ENCODE peak calls at places on chromosome 1, in four cellular contexts. D, Q, N and I are unnamed samples.

GRCh38 chr1:29236993-29237905 is 927 bp downstream of the PTPRU start:
- DNase-seq in D (no peak), Q (peak; percentile 83), N (peak; percentile 36), I (peak; percentile 46)

GRCh38 chr1:65469889-65470340 is 49.4 kb downstream of the LEPR start:
- DNase-seq in D (no peak), Q (no peak), N (no peak), I (no peak)

GRCh38 chr1:22861764-22862440 is 110.8 kb downstream of the LACTBL1 start:
- DNase-seq in D (no peak), Q (peak; percentile 70), N (no peak), I (peak; percentile 23)

GRCh38 chr1:153977250-153978240 is at the start of gene JTB:
- DNase-seq in D (no peak), Q (peak; percentile 93), N (peak; percentile 76), I (peak; percentile 85)

GRCh38 chr1:200488375-200489165 is 78.7 kb upstream of the ZNF281 start:
- DNase-seq in D (no peak), Q (no peak), N (peak; percentile 49), I (peak; percentile 57)

GRCh38 chr1:58895559-58896135 is 111.8 kb upstream of the JUN start:
- DNase-seq in D (no peak), Q (no peak), N (no peak), I (no peak)

GRCh38 chr1:213484758-213485157 is 433.7 kb downstream of the RPS6KC1 start:
- DNase-seq in D (no peak), Q (no peak), N (no peak), I (no peak)

GRCh38 chr1:207763091-207763490 is 11.2 kb downstream of the CD46 start:
- DNase-seq in D (no peak), Q (no peak), N (no peak), I (no peak)

GRCh38 chr1:112904071-112904830 is 51.7 kb downstream of the SLC16A1 start:
- DNase-seq in D (no peak), Q (no peak), N (no peak), I (no peak)